ENCODE peak calls at places on chromosome 20, in nine cellular contexts. One of them, this sample, is unnamed.

GRCh38 chr20:10476319-10476724 is 41.2 kb downstream of the SLX4IP start:
- DNase-seq in IMR-90: peak; percentile 51
- DNase-seq in right lobe of liver: no peak
- DNase-seq in ovary: no peak
- DNase-seq in heart left ventricle: no peak
- DNase-seq in HCT116: no peak
- DNase-seq in vagina: no peak
- DNase-seq in A549: no peak
- DNase-seq in lower leg skin: no peak
- DNase-seq in this sample: no peak

GRCh38 chr20:61185841-61186601 is 66.0 kb upstream of the CDH4 start:
- DNase-seq in IMR-90: peak; percentile 98
- DNase-seq in lower leg skin: no peak
- DNase-seq in heart left ventricle: no peak
- DNase-seq in right lobe of liver: no peak
- DNase-seq in HCT116: no peak
- DNase-seq in A549: peak; percentile 85
- DNase-seq in vagina: no peak
- DNase-seq in ovary: no peak
- DNase-seq in this sample: no peak

GRCh38 chr20:20406306-20406705 is 38.4 kb downstream of the INSM1 start:
- DNase-seq in A549: no peak
- DNase-seq in HCT116: no peak
- DNase-seq in heart left ventricle: no peak
- DNase-seq in right lobe of liver: no peak
- DNase-seq in IMR-90: no peak
- DNase-seq in ovary: no peak
- DNase-seq in vagina: no peak
- DNase-seq in lower leg skin: no peak
- DNase-seq in this sample: no peak

GRCh38 chr20:34600892-34601653 is 42.6 kb downstream of the MAP1LC3A start:
- DNase-seq in lower leg skin: no peak
- DNase-seq in ovary: no peak
- DNase-seq in HCT116: no peak
- DNase-seq in heart left ventricle: no peak
- DNase-seq in A549: no peak
- DNase-seq in right lobe of liver: no peak
- DNase-seq in vagina: no peak
- DNase-seq in IMR-90: no peak
- DNase-seq in this sample: no peak

GRCh38 chr20:25286917-25287316 is 39.0 kb downstream of the PYGB start:
- DNase-seq in heart left ventricle: peak; percentile 13
- DNase-seq in HCT116: no peak
- DNase-seq in vagina: no peak
- DNase-seq in IMR-90: no peak
- DNase-seq in lower leg skin: no peak
- DNase-seq in right lobe of liver: peak; percentile 10
- DNase-seq in ovary: peak; percentile 9
- DNase-seq in A549: no peak
- DNase-seq in this sample: peak; percentile 1

GRCh38 chr20:4119854-4120209 is 104.5 kb upstream of the RNF24 start:
- DNase-seq in heart left ventricle: no peak
- DNase-seq in A549: no peak
- DNase-seq in lower leg skin: no peak
- DNase-seq in HCT116: no peak
- DNase-seq in right lobe of liver: no peak
- DNase-seq in ovary: no peak
- DNase-seq in vagina: no peak
- DNase-seq in IMR-90: no peak
- DNase-seq in this sample: no peak

GRCh38 chr20:8330785-8331699 is 199.0 kb downstream of the PLCB1 start:
- DNase-seq in HCT116: no peak
- DNase-seq in heart left ventricle: no peak
- DNase-seq in IMR-90: no peak
- DNase-seq in right lobe of liver: no peak
- DNase-seq in A549: no peak
- DNase-seq in ovary: no peak
- DNase-seq in vagina: no peak
- DNase-seq in lower leg skin: no peak
- DNase-seq in this sample: no peak

GRCh38 chr20:25033250-25033940 is 24.5 kb downstream of the ACSS1 start:
- DNase-seq in right lobe of liver: no peak
- DNase-seq in IMR-90: no peak
- DNase-seq in A549: no peak
- DNase-seq in HCT116: no peak
- DNase-seq in heart left ventricle: no peak
- DNase-seq in vagina: no peak
- DNase-seq in lower leg skin: no peak
- DNase-seq in ovary: peak; percentile 9
- DNase-seq in this sample: no peak

GRCh38 chr20:19968488-19969073 is 48.6 kb upstream of the NAA20 start:
- DNase-seq in ovary: no peak
- DNase-seq in IMR-90: no peak
- DNase-seq in vagina: no peak
- DNase-seq in right lobe of liver: no peak
- DNase-seq in HCT116: no peak
- DNase-seq in heart left ventricle: no peak
- DNase-seq in A549: no peak
- DNase-seq in lower leg skin: no peak
- DNase-seq in this sample: no peak

GRCh38 chr20:23551786-23552185 is 16.5 kb downstream of the CST9L start:
- DNase-seq in vagina: no peak
- DNase-seq in heart left ventricle: no peak
- DNase-seq in IMR-90: no peak
- DNase-seq in lower leg skin: no peak
- DNase-seq in right lobe of liver: no peak
- DNase-seq in A549: no peak
- DNase-seq in ovary: no peak
- DNase-seq in HCT116: no peak
- DNase-seq in this sample: no peak

GRCh38 chr20:23550227-23550626 is 18.1 kb downstream of the CST9L start:
- DNase-seq in vagina: no peak
- DNase-seq in lower leg skin: no peak
- DNase-seq in heart left ventricle: no peak
- DNase-seq in A549: no peak
- DNase-seq in right lobe of liver: no peak
- DNase-seq in HCT116: no peak
- DNase-seq in IMR-90: no peak
- DNase-seq in ovary: no peak
- DNase-seq in this sample: no peak

GRCh38 chr20:23547613-23548012 is 20.7 kb downstream of the CST9L start:
- DNase-seq in right lobe of liver: no peak
- DNase-seq in A549: no peak
- DNase-seq in vagina: no peak
- DNase-seq in lower leg skin: no peak
- DNase-seq in heart left ventricle: no peak
- DNase-seq in ovary: no peak
- DNase-seq in HCT116: no peak
- DNase-seq in IMR-90: no peak
- DNase-seq in this sample: no peak

GRCh38 chr20:23548408-23548807 is 19.9 kb downstream of the CST9L start:
- DNase-seq in lower leg skin: no peak
- DNase-seq in A549: no peak
- DNase-seq in HCT116: no peak
- DNase-seq in heart left ventricle: no peak
- DNase-seq in right lobe of liver: no peak
- DNase-seq in vagina: no peak
- DNase-seq in ovary: no peak
- DNase-seq in IMR-90: no peak
- DNase-seq in this sample: no peak

DNA sequence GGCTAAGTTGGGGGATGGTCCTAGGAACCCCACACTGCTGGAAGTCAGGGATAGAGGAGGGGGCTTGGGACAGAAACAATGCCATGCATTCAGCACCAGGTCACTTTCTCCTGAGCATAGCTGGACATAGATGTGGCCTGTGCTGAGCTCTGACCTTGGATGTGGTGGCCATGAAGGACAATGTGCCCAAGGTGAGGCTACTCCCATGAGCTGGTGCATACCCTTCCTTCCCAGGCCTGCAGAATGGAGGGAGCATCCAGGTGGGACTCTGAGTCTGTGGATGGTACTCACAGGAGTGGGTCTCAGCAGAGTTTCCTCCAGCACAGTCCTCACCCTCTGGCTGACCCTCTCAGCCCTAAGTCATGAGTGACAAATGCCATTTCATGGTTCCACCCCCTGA is 16.9 kb downstream of the CST9L start:
- DNase-seq in vagina: peak; percentile 91
- DNase-seq in lower leg skin: no peak
- DNase-seq in HCT116: no peak
- DNase-seq in heart left ventricle: no peak
- DNase-seq in ovary: no peak
- DNase-seq in A549: no peak
- DNase-seq in right lobe of liver: no peak
- DNase-seq in IMR-90: no peak
- DNase-seq in this sample: no peak
- TF ChIP-seq POLR2A in vagina: no peak
- TF ChIP-seq POLR2A in lower leg skin: no peak
- TF ChIP-seq POLR2A in HCT116: no peak
- TF ChIP-seq POLR2A in heart left ventricle: no peak
- TF ChIP-seq POLR2A in ovary: no peak
- TF ChIP-seq POLR2A in A549: no peak
- TF ChIP-seq POLR2A in right lobe of liver: no peak
- TF ChIP-seq POLR2A in IMR-90: no peak
- TF ChIP-seq POLR2A in this sample: no peak

GRCh38 chr20:46652699-46653098 is 1.4 kb upstream of the SLC13A3 start:
- DNase-seq in A549: no peak
- DNase-seq in lower leg skin: no peak
- DNase-seq in HCT116: no peak
- DNase-seq in vagina: no peak
- DNase-seq in heart left ventricle: no peak
- DNase-seq in IMR-90: peak; percentile 37
- DNase-seq in ovary: no peak
- DNase-seq in right lobe of liver: no peak
- DNase-seq in this sample: no peak

GRCh38 chr20:46649965-46650542 is 1.2 kb downstream of the SLC13A3 start:
- DNase-seq in IMR-90: no peak
- DNase-seq in HCT116: no peak
- DNase-seq in heart left ventricle: no peak
- DNase-seq in ovary: no peak
- DNase-seq in lower leg skin: no peak
- DNase-seq in right lobe of liver: no peak
- DNase-seq in vagina: peak; percentile 22
- DNase-seq in A549: no peak
- DNase-seq in this sample: no peak

GRCh38 chr20:46649650-46649949 is 1.7 kb downstream of the SLC13A3 start:
- DNase-seq in A549: no peak
- DNase-seq in ovary: no peak
- DNase-seq in HCT116: no peak
- DNase-seq in IMR-90: no peak
- DNase-seq in right lobe of liver: no peak
- DNase-seq in lower leg skin: no peak
- DNase-seq in vagina: no peak
- DNase-seq in heart left ventricle: no peak
- DNase-seq in this sample: no peak

GRCh38 chr20:46650575-46651090 is 626 bp downstream of the SLC13A3 start:
- DNase-seq in A549: no peak
- DNase-seq in ovary: no peak
- DNase-seq in heart left ventricle: no peak
- DNase-seq in IMR-90: no peak
- DNase-seq in vagina: peak; percentile 52
- DNase-seq in right lobe of liver: no peak
- DNase-seq in lower leg skin: no peak
- DNase-seq in HCT116: no peak
- DNase-seq in this sample: no peak

GRCh38 chr20:46651091-46651962 is at the start of gene SLC13A3:
- DNase-seq in IMR-90: no peak
- DNase-seq in A549: no peak
- DNase-seq in ovary: no peak
- DNase-seq in right lobe of liver: no peak
- DNase-seq in HCT116: no peak
- DNase-seq in lower leg skin: no peak
- DNase-seq in vagina: peak; percentile 93
- DNase-seq in heart left ventricle: no peak
- DNase-seq in this sample: no peak
- TF ChIP-seq POLR2A in IMR-90: no peak
- TF ChIP-seq POLR2A in A549: no peak
- TF ChIP-seq POLR2A in ovary: no peak
- TF ChIP-seq POLR2A in right lobe of liver: no peak
- TF ChIP-seq POLR2A in HCT116: no peak
- TF ChIP-seq POLR2A in lower leg skin: no peak
- TF ChIP-seq POLR2A in vagina: no peak
- TF ChIP-seq POLR2A in heart left ventricle: no peak
- TF ChIP-seq POLR2A in this sample: no peak

DNA sequence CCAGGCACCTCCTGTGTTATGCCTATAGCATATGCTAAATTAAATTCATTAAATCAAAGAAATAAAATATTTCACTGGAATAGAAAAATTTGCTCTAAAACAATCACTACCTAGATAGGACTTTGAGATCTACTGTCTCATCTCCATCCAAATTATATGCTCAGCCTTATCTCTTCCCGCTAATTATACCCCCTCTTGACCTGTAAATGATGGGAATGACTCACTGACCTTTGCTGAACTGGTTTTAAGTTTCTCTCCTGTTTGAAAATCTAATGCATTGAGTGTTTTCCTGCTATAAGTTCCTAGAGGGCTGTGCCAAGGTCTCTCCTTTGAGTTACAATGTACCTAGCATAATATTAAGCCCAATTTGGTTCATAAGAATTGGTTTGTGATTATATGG is 110.1 kb downstream of the BMP2 start:
- DNase-seq in ovary: no peak
- DNase-seq in lower leg skin: no peak
- DNase-seq in right lobe of liver: no peak
- DNase-seq in A549: no peak
- DNase-seq in IMR-90: no peak
- DNase-seq in HCT116: no peak
- DNase-seq in vagina: no peak
- DNase-seq in heart left ventricle: no peak
- DNase-seq in this sample: no peak
- TF ChIP-seq POLR2A in ovary: no peak
- TF ChIP-seq POLR2A in lower leg skin: no peak
- TF ChIP-seq POLR2A in right lobe of liver: no peak
- TF ChIP-seq POLR2A in A549: no peak
- TF ChIP-seq POLR2A in IMR-90: no peak
- TF ChIP-seq POLR2A in HCT116: no peak
- TF ChIP-seq POLR2A in vagina: no peak
- TF ChIP-seq POLR2A in heart left ventricle: no peak
- TF ChIP-seq POLR2A in this sample: no peak

DNA sequence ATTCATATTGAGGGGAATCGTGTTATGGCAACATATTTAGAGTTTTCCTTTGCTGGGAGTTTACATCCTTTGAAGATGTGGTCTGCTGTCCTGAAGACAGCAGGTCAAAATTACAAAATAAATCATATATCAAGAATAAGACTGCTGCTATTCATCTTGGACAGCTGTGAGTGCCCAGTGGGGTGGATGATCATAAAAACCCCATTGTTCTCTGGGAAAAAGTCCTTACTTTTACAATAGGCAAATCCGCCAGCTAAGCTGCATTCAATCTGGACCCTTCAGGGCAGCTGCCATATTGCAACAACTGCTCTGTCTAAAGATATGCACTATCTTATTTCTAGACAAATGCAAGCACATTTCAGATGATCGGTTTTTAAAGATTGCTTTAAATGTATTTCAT is 19.4 kb downstream of the CASS4 start:
- DNase-seq in HCT116: no peak
- DNase-seq in heart left ventricle: no peak
- DNase-seq in lower leg skin: no peak
- DNase-seq in IMR-90: no peak
- DNase-seq in vagina: no peak
- DNase-seq in right lobe of liver: no peak
- DNase-seq in ovary: no peak
- DNase-seq in A549: no peak
- DNase-seq in this sample: no peak
- TF ChIP-seq POLR2A in HCT116: no peak
- TF ChIP-seq POLR2A in heart left ventricle: no peak
- TF ChIP-seq POLR2A in lower leg skin: no peak
- TF ChIP-seq POLR2A in IMR-90: no peak
- TF ChIP-seq POLR2A in vagina: no peak
- TF ChIP-seq POLR2A in right lobe of liver: no peak
- TF ChIP-seq POLR2A in ovary: no peak
- TF ChIP-seq POLR2A in A549: no peak
- TF ChIP-seq POLR2A in this sample: no peak

This sample was measured in gastrocnemius medialis.